ENCODE peak calls at places on chromosomes 6 and 20, in four cellular contexts. One of them, this sample, is unnamed.

GRCh38 chr6:42363906-42364859 is 87.5 kb downstream of the TRERF1 start:
- DNase-seq in fibroblast of the aortic adventitia: no peak
- DNase-seq in ascending aorta: no peak
- DNase-seq in breast epithelium: no peak
- DNase-seq in this sample: no peak

GRCh38 chr6:12804967-12805645 is 88.5 kb downstream of the PHACTR1 start:
- DNase-seq in fibroblast of the aortic adventitia: no peak
- DNase-seq in ascending aorta: no peak
- DNase-seq in breast epithelium: no peak
- DNase-seq in this sample: no peak

GRCh38 chr20:35791823-35792222 is 20.0 kb downstream of the PHF20 start:
- DNase-seq in fibroblast of the aortic adventitia: peak
- DNase-seq in ascending aorta: no peak
- DNase-seq in breast epithelium: no peak
- DNase-seq in this sample: no peak

GRCh38 chr6:170402318-170403040 is 95.9 kb downstream of the FAM120B start:
- DNase-seq in fibroblast of the aortic adventitia: no peak
- DNase-seq in ascending aorta: no peak
- DNase-seq in breast epithelium: no peak
- DNase-seq in this sample: no peak

GRCh38 chr6:165704001-165704748 is 41.1 kb upstream of the PDE10A start:
- DNase-seq in fibroblast of the aortic adventitia: peak
- DNase-seq in ascending aorta: no peak
- DNase-seq in breast epithelium: no peak
- DNase-seq in this sample: no peak

GRCh38 chr6:30683980-30684338 is 2.5 kb downstream of the PPP1R18 start:
- DNase-seq in fibroblast of the aortic adventitia: no peak
- DNase-seq in ascending aorta: no peak
- DNase-seq in breast epithelium: no peak
- DNase-seq in this sample: no peak

GRCh38 chr20:2773812-2774211 is 26.6 kb downstream of the CPXM1 start:
- DNase-seq in fibroblast of the aortic adventitia: no peak
- DNase-seq in ascending aorta: no peak
- DNase-seq in breast epithelium: no peak
- DNase-seq in this sample: no peak

GRCh38 chr6:113860165-113860955 is 3.2 kb downstream of the MARCKS start:
- DNase-seq in fibroblast of the aortic adventitia: peak
- DNase-seq in ascending aorta: no peak
- DNase-seq in breast epithelium: no peak
- DNase-seq in this sample: no peak

GRCh38 chr6:139533573-139534471 is 159.4 kb upstream of the CITED2 start:
- DNase-seq in fibroblast of the aortic adventitia: peak
- DNase-seq in ascending aorta: no peak
- DNase-seq in breast epithelium: no peak
- DNase-seq in this sample: no peak

GRCh38 chr20:25738198-25738597 is 41.5 kb upstream of the ZNF337 start:
- DNase-seq in fibroblast of the aortic adventitia: no peak
- DNase-seq in ascending aorta: no peak
- DNase-seq in breast epithelium: no peak
- DNase-seq in this sample: no peak

GRCh38 chr6:84929212-84929611 is 164.8 kb upstream of the TBX18 start:
- DNase-seq in fibroblast of the aortic adventitia: no peak
- DNase-seq in ascending aorta: no peak
- DNase-seq in breast epithelium: no peak
- DNase-seq in this sample: no peak

GRCh38 chr6:28982476-28983266 is 22.4 kb downstream of the ZNF311 start:
- DNase-seq in fibroblast of the aortic adventitia: peak
- DNase-seq in ascending aorta: no peak
- DNase-seq in breast epithelium: no peak
- DNase-seq in this sample: no peak

GRCh38 chr6:26284537-26285142 is 80.4 kb upstream of the BTN3A2 start:
- DNase-seq in fibroblast of the aortic adventitia: peak
- DNase-seq in ascending aorta: peak
- DNase-seq in breast epithelium: peak
- DNase-seq in this sample: peak

GRCh38 chr20:61169870-61170269 is 82.2 kb upstream of the CDH4 start:
- DNase-seq in fibroblast of the aortic adventitia: no peak
- DNase-seq in ascending aorta: no peak
- DNase-seq in breast epithelium: no peak
- DNase-seq in this sample: no peak

GRCh38 chr6:37987008-37987407 is 167.5 kb downstream of the ZFAND3 start:
- DNase-seq in fibroblast of the aortic adventitia: peak
- DNase-seq in ascending aorta: no peak
- DNase-seq in breast epithelium: no peak
- DNase-seq in this sample: no peak

GRCh38 chr6:37987559-37987958 is 168.0 kb downstream of the ZFAND3 start:
- DNase-seq in fibroblast of the aortic adventitia: no peak
- DNase-seq in ascending aorta: no peak
- DNase-seq in breast epithelium: no peak
- DNase-seq in this sample: no peak

GRCh38 chr6:37990762-37991525 is 171.4 kb downstream of the ZFAND3 start:
- DNase-seq in fibroblast of the aortic adventitia: peak
- DNase-seq in ascending aorta: no peak
- DNase-seq in breast epithelium: no peak
- DNase-seq in this sample: no peak

GRCh38 chr6:37988131-37988530 is 168.6 kb downstream of the ZFAND3 start:
- DNase-seq in fibroblast of the aortic adventitia: peak
- DNase-seq in ascending aorta: no peak
- DNase-seq in breast epithelium: no peak
- DNase-seq in this sample: no peak

GRCh38 chr6:37988696-37989095 is 169.2 kb downstream of the ZFAND3 start:
- DNase-seq in fibroblast of the aortic adventitia: no peak
- DNase-seq in ascending aorta: no peak
- DNase-seq in breast epithelium: no peak
- DNase-seq in this sample: no peak
- TF ChIP-seq CTCF in fibroblast of the aortic adventitia: no peak
- TF ChIP-seq CTCF in ascending aorta: no peak
- TF ChIP-seq CTCF in breast epithelium: no peak
- TF ChIP-seq CTCF in this sample: no peak

GRCh38 chr20:42181064-42181463 is 562.9 kb upstream of the CHD6 start:
- DNase-seq in fibroblast of the aortic adventitia: no peak
- DNase-seq in ascending aorta: no peak
- DNase-seq in breast epithelium: no peak
- DNase-seq in this sample: no peak
- TF ChIP-seq CTCF in fibroblast of the aortic adventitia: no peak
- TF ChIP-seq CTCF in ascending aorta: no peak
- TF ChIP-seq CTCF in breast epithelium: no peak
- TF ChIP-seq CTCF in this sample: no peak

GRCh38 chr20:6140947-6141346 is 18.1 kb upstream of the FERMT1 start:
- DNase-seq in fibroblast of the aortic adventitia: no peak
- DNase-seq in ascending aorta: no peak
- DNase-seq in breast epithelium: no peak
- DNase-seq in this sample: no peak
- TF ChIP-seq CTCF in fibroblast of the aortic adventitia: peak
- TF ChIP-seq CTCF in ascending aorta: no peak
- TF ChIP-seq CTCF in breast epithelium: no peak
- TF ChIP-seq CTCF in this sample: peak

GRCh38 chr6:89237158-89237557 is 20.0 kb upstream of the GABRR1 start:
- DNase-seq in fibroblast of the aortic adventitia: no peak
- DNase-seq in ascending aorta: no peak
- DNase-seq in breast epithelium: no peak
- DNase-seq in this sample: no peak
- TF ChIP-seq CTCF in fibroblast of the aortic adventitia: no peak
- TF ChIP-seq CTCF in ascending aorta: no peak
- TF ChIP-seq CTCF in breast epithelium: no peak
- TF ChIP-seq CTCF in this sample: no peak

DNA sequence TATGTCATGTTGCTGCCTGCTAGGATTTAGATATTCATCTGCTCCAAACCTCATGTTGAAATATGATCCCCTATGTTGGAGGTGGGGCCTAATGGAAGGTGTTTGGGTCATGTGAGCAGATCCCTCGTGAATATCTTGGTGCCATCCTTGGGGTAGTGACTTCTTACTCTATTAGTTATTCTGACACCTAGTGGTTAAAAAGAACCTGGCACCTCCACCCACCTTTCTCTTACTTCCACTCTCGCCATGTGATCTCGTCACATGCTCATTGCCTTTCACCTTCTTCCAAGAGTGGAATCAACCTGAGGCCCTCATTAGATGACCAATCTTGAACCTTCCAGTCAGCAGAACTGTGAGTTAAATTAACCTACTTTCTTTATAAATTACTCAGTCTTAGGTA is 549.4 kb upstream of the SYNCRIP start:
- DNase-seq in fibroblast of the aortic adventitia: peak
- DNase-seq in ascending aorta: no peak
- DNase-seq in breast epithelium: no peak
- DNase-seq in this sample: no peak
- TF ChIP-seq CTCF in fibroblast of the aortic adventitia: no peak
- TF ChIP-seq CTCF in ascending aorta: no peak
- TF ChIP-seq CTCF in breast epithelium: no peak
- TF ChIP-seq CTCF in this sample: peak

GRCh38 chr6:168641455-168641854 is 200.5 kb downstream of the SMOC2 start:
- DNase-seq in fibroblast of the aortic adventitia: peak
- DNase-seq in ascending aorta: no peak
- DNase-seq in breast epithelium: no peak
- DNase-seq in this sample: no peak
- TF ChIP-seq CTCF in fibroblast of the aortic adventitia: no peak
- TF ChIP-seq CTCF in ascending aorta: no peak
- TF ChIP-seq CTCF in breast epithelium: no peak
- TF ChIP-seq CTCF in this sample: no peak

GRCh38 chr20:49435639-49436038 is 46.8 kb downstream of the KCNB1 start:
- DNase-seq in fibroblast of the aortic adventitia: no peak
- DNase-seq in ascending aorta: no peak
- DNase-seq in breast epithelium: no peak
- DNase-seq in this sample: no peak
- TF ChIP-seq CTCF in fibroblast of the aortic adventitia: no peak
- TF ChIP-seq CTCF in ascending aorta: no peak
- TF ChIP-seq CTCF in breast epithelium: no peak
- TF ChIP-seq CTCF in this sample: no peak

GRCh38 chr6:33504486-33504885 is 50.1 kb downstream of the ZBTB9 start:
- DNase-seq in fibroblast of the aortic adventitia: no peak
- DNase-seq in ascending aorta: no peak
- DNase-seq in breast epithelium: no peak
- DNase-seq in this sample: no peak
- TF ChIP-seq CTCF in fibroblast of the aortic adventitia: no peak
- TF ChIP-seq CTCF in ascending aorta: no peak
- TF ChIP-seq CTCF in breast epithelium: no peak
- TF ChIP-seq CTCF in this sample: no peak

GRCh38 chr20:23320317-23320716 is 30.3 kb upstream of the NXT1 start:
- DNase-seq in fibroblast of the aortic adventitia: peak
- DNase-seq in ascending aorta: no peak
- DNase-seq in breast epithelium: no peak
- DNase-seq in this sample: no peak
- TF ChIP-seq CTCF in fibroblast of the aortic adventitia: peak
- TF ChIP-seq CTCF in ascending aorta: no peak
- TF ChIP-seq CTCF in breast epithelium: no peak
- TF ChIP-seq CTCF in this sample: peak